ENCODE peak calls at places on chromosome 3, in six cellular contexts. S is cardiac fibroblast; P is NCI-H1092 treated with DMSO at 0.1 percent for 48 hours; Y is WERI-Rb-1; T is RPMI7951; H is stimulated activated CD4-positive, alpha-beta T cell treated with anti-CD3 and anti-CD28 coated beads, TNF-alpha, amount 100 ng/mL, for 24 hours. I is an unnamed sample.

GRCh38 chr3:181723064-181723463 is 11.3 kb downstream of the SOX2 start:
- DNase-seq in S (no peak), P (no peak), Y (no peak), T (no peak), H (no peak), I (no peak)

GRCh38 chr3:9497821-9498565 is 55.6 kb downstream of the LHFPL4 start:
- DNase-seq in S (peak), P (no peak), Y (no peak), T (peak), H (no peak), I (no peak)

GRCh38 chr3:153752405-153753027 is 368.7 kb upstream of the ARHGEF26 start:
- DNase-seq in S (no peak), P (peak), Y (no peak), T (no peak), H (no peak), I (no peak)

GRCh38 chr3:176785207-176785606 is 412.1 kb downstream of the TBL1XR1 start:
- DNase-seq in S (no peak), P (no peak), Y (no peak), T (no peak), H (no peak), I (no peak)

GRCh38 chr3:51680196-51680595 is 9.1 kb downstream of the TEX264 start:
- DNase-seq in S (no peak), P (no peak), Y (no peak), T (no peak), H (no peak), I (no peak)

GRCh38 chr3:8868996-8869395 is 94.3 kb downstream of the RAD18 start:
- DNase-seq in S (no peak), P (no peak), Y (no peak), T (peak), H (no peak), I (no peak)

GRCh38 chr3:41277790-41278465 is 78.6 kb downstream of the CTNNB1 start:
- DNase-seq in S (no peak), P (no peak), Y (no peak), T (no peak), H (no peak), I (peak)

GRCh38 chr3:15647629-15648167 is 46.2 kb downstream of the BTD start:
- DNase-seq in S (peak), P (no peak), Y (no peak), T (peak), H (peak), I (no peak)

GRCh38 chr3:22692239-22692638 is 510.9 kb upstream of the UBE2E2 start:
- DNase-seq in S (no peak), P (no peak), Y (no peak), T (no peak), H (no peak), I (no peak)

GRCh38 chr3:126389112-126389791 is 5.5 kb upstream of the CFAP100 start:
- DNase-seq in S (peak), P (peak), Y (peak), T (peak), H (peak), I (peak)

GRCh38 chr3:148840419-148840818 is 12.8 kb downstream of the CPB1 start:
- DNase-seq in S (no peak), P (no peak), Y (no peak), T (no peak), H (no peak), I (no peak)

GRCh38 chr3:44339990-44340389 is 1.4 kb downstream of the TCAIM start:
- DNase-seq in S (no peak), P (no peak), Y (no peak), T (no peak), H (no peak), I (no peak)

GRCh38 chr3:110711851-110712396 is 359.7 kb upstream of the NECTIN3 start:
- DNase-seq in S (peak), P (no peak), Y (no peak), T (peak), H (no peak), I (no peak)

GRCh38 chr3:126473292-126474168 is 2.2 kb downstream of the ZXDC start:
- DNase-seq in S (no peak), P (no peak), Y (no peak), T (no peak), H (no peak), I (no peak)

GRCh38 chr3:183122257-183122932 is 23.1 kb upstream of the MCCC1 start:
- DNase-seq in S (peak), P (peak), Y (no peak), T (peak), H (no peak), I (peak)

GRCh38 chr3:23312866-23313265 is 109.7 kb downstream of the UBE2E2 start:
- DNase-seq in S (peak), P (no peak), Y (no peak), T (peak), H (no peak), I (no peak)

GRCh38 chr3:60856299-60857046 is 394.8 kb downstream of the FHIT start:
- DNase-seq in S (no peak), P (no peak), Y (no peak), T (peak), H (no peak), I (no peak)

GRCh38 chr3:277873-278272 is 81.3 kb downstream of the CHL1 start:
- DNase-seq in S (no peak), P (no peak), Y (no peak), T (no peak), H (no peak), I (no peak)

GRCh38 chr3:155805204-155805801 is 775 bp downstream of the C3orf33 start:
- DNase-seq in S (peak), P (no peak), Y (no peak), T (peak), H (peak), I (no peak)

GRCh38 chr3:39849992-39850706 is 40.7 kb downstream of the MYRIP start:
- DNase-seq in S (no peak), P (peak), Y (no peak), T (no peak), H (no peak), I (no peak)

GRCh38 chr3:135538123-135538522 is 427.4 kb upstream of the PPP2R3A start:
- DNase-seq in S (no peak), P (no peak), Y (no peak), T (no peak), H (no peak), I (no peak)

GRCh38 chr3:141287326-141287725 is 55.7 kb downstream of the PXYLP1 start:
- DNase-seq in S (no peak), P (no peak), Y (no peak), T (no peak), H (no peak), I (no peak)

GRCh38 chr3:122390665-122391064 is 6.7 kb downstream of the FAM162A start:
- DNase-seq in S (peak), P (no peak), Y (peak), T (no peak), H (no peak), I (no peak)

GRCh38 chr3:87088984-87089841 is 98.3 kb upstream of the VGLL3 start:
- DNase-seq in S (peak), P (no peak), Y (peak), T (peak), H (no peak), I (no peak)

GRCh38 chr3:33663042-33663441 is 55.0 kb downstream of the CLASP2 start:
- DNase-seq in S (no peak), P (no peak), Y (no peak), T (no peak), H (no peak), I (no peak)

GRCh38 chr3:197549261-197549885 is 6.4 kb downstream of the BDH1 start:
- DNase-seq in S (no peak), P (no peak), Y (no peak), T (no peak), H (no peak), I (no peak)

GRCh38 chr3:99474776-99475175 is 163.6 kb upstream of the COL8A1 start:
- DNase-seq in S (peak), P (no peak), Y (no peak), T (no peak), H (no peak), I (no peak)

GRCh38 chr3:36756272-36756671 is 8.1 kb downstream of the DCLK3 start:
- DNase-seq in S (no peak), P (no peak), Y (no peak), T (no peak), H (no peak), I (no peak)

GRCh38 chr3:11954312-11954934 is 49.8 kb upstream of the SYN2 start:
- DNase-seq in S (no peak), P (peak), Y (no peak), T (no peak), H (no peak), I (no peak)

GRCh38 chr3:164155386-164155785 is 922.9 kb downstream of the SI start:
- DNase-seq in S (no peak), P (no peak), Y (no peak), T (no peak), H (no peak), I (no peak)